ENCODE peak calls at places on chromosome 18, in four cellular contexts. I is fibroblast of lung, A is AG20443, E is head of caudate nucleus. P is an unnamed sample.

GRCh38 chr18:32244863-32245262 is 55.0 kb downstream of the MEP1B start:
- DNase-seq in I (no peak), E (no peak), A (no peak), P (no peak)

GRCh38 chr18:3313685-3314084 is 51.8 kb downstream of the MYL12B start:
- DNase-seq in I (no peak), E (no peak), A (no peak), P (no peak)

GRCh38 chr18:7566587-7567486 is at the start of gene PTPRM:
- DNase-seq in I (peak), E (peak), A (peak), P (peak)

GRCh38 chr18:29225351-29225750 is 1048.4 kb upstream of the CDH2 start:
- DNase-seq in E (no peak), I (no peak), A (no peak), P (no peak)

GRCh38 chr18:42426496-42427015 is 471.5 kb downstream of the PIK3C3 start:
- DNase-seq in A (no peak), I (no peak), E (no peak), P (no peak)

GRCh38 chr18:13136056-13136688 is 82.4 kb upstream of the LDLRAD4 start:
- DNase-seq in A (no peak), E (no peak), I (no peak), P (no peak)

GRCh38 chr18:32717151-32717550 is 55.7 kb downstream of the KLHL14 start:
- DNase-seq in I (no peak), A (no peak), E (no peak), P (no peak)

GRCh38 chr18:9017170-9017899 is 85.2 kb upstream of the NDUFV2 start:
- DNase-seq in A (peak), E (peak), I (peak), P (peak)

GRCh38 chr18:28411806-28412205 is 234.9 kb upstream of the CDH2 start:
- DNase-seq in A (peak), I (no peak), E (no peak), P (no peak)

GRCh38 chr18:45863469-45863868 is 38.0 kb downstream of the SIGLEC15 start:
- DNase-seq in I (no peak), A (no peak), E (no peak), P (no peak)

P was measured in endothelial cell of umbilical vein.